ENCODE peak calls at places on chromosomes 13 and 19, in eight cellular contexts. One of them, this sample, is unnamed.
A peak's percentile ranks its signal among the peaks of the same experiment; 100 is the strongest.

GRCh38 chr19:40745402-40745780 is 4.9 kb downstream of the ACTMAP start:
- DNase-seq in T1000: no peak
- DNase-seq in right cardiac atrium: no peak
- DNase-seq in activated CD8-positive, alpha-beta memory T cell treated with anti-CD3 and anti-CD28 coated beads for 4 hours: no peak
- DNase-seq in activated naive CD8-positive, alpha-beta T cell treated with anti-CD3 and anti-CD28 coated beads, Interleukin-2, amount 50 U/mL, for 24 hours: no peak
- DNase-seq in foreskin keratinocyte: no peak
- DNase-seq in hippocampal formation: no peak
- DNase-seq in stomach: no peak
- DNase-seq in this sample: no peak

GRCh38 chr19:10891360-10892108 is 20.2 kb downstream of the CARM1 start:
- DNase-seq in T1000: no peak
- DNase-seq in right cardiac atrium: peak; percentile 84
- DNase-seq in activated CD8-positive, alpha-beta memory T cell treated with anti-CD3 and anti-CD28 coated beads for 4 hours: no peak
- DNase-seq in activated naive CD8-positive, alpha-beta T cell treated with anti-CD3 and anti-CD28 coated beads, Interleukin-2, amount 50 U/mL, for 24 hours: no peak
- DNase-seq in foreskin keratinocyte: peak; percentile 90
- DNase-seq in hippocampal formation: no peak
- DNase-seq in stomach: peak; percentile 29
- DNase-seq in this sample: no peak

GRCh38 chr19:10603084-10603872 is 16.2 kb upstream of the AP1M2 start:
- DNase-seq in T1000: no peak
- DNase-seq in right cardiac atrium: peak; percentile 78
- DNase-seq in activated CD8-positive, alpha-beta memory T cell treated with anti-CD3 and anti-CD28 coated beads for 4 hours: peak; percentile 61
- DNase-seq in activated naive CD8-positive, alpha-beta T cell treated with anti-CD3 and anti-CD28 coated beads, Interleukin-2, amount 50 U/mL, for 24 hours: peak; percentile 81
- DNase-seq in foreskin keratinocyte: no peak
- DNase-seq in hippocampal formation: no peak
- DNase-seq in stomach: peak; percentile 57
- DNase-seq in this sample: peak; percentile 69

GRCh38 chr13:39672378-39673132 is 17.1 kb downstream of the COG6 start:
- DNase-seq in T1000: no peak
- DNase-seq in right cardiac atrium: no peak
- DNase-seq in activated CD8-positive, alpha-beta memory T cell treated with anti-CD3 and anti-CD28 coated beads for 4 hours: no peak
- DNase-seq in activated naive CD8-positive, alpha-beta T cell treated with anti-CD3 and anti-CD28 coated beads, Interleukin-2, amount 50 U/mL, for 24 hours: no peak
- DNase-seq in foreskin keratinocyte: no peak
- DNase-seq in hippocampal formation: no peak
- DNase-seq in stomach: no peak
- DNase-seq in this sample: no peak

GRCh38 chr19:32373614-32374295 is 28.3 kb downstream of the ZNF507 start:
- DNase-seq in T1000: peak; percentile 76
- DNase-seq in right cardiac atrium: no peak
- DNase-seq in activated CD8-positive, alpha-beta memory T cell treated with anti-CD3 and anti-CD28 coated beads for 4 hours: no peak
- DNase-seq in activated naive CD8-positive, alpha-beta T cell treated with anti-CD3 and anti-CD28 coated beads, Interleukin-2, amount 50 U/mL, for 24 hours: no peak
- DNase-seq in foreskin keratinocyte: peak; percentile 98
- DNase-seq in hippocampal formation: no peak
- DNase-seq in stomach: peak; percentile 27
- DNase-seq in this sample: no peak

GRCh38 chr13:33676700-33677048 is 141.3 kb upstream of the RFC3 start:
- DNase-seq in T1000: no peak
- DNase-seq in right cardiac atrium: peak; percentile 59
- DNase-seq in activated CD8-positive, alpha-beta memory T cell treated with anti-CD3 and anti-CD28 coated beads for 4 hours: no peak
- DNase-seq in activated naive CD8-positive, alpha-beta T cell treated with anti-CD3 and anti-CD28 coated beads, Interleukin-2, amount 50 U/mL, for 24 hours: no peak
- DNase-seq in foreskin keratinocyte: peak; percentile 45
- DNase-seq in hippocampal formation: peak; percentile 7
- DNase-seq in stomach: peak; percentile 64
- DNase-seq in this sample: peak; percentile 68

GRCh38 chr13:112696001-112696868 is 6.4 kb downstream of the ATP11A start:
- DNase-seq in T1000: no peak
- DNase-seq in right cardiac atrium: no peak
- DNase-seq in activated CD8-positive, alpha-beta memory T cell treated with anti-CD3 and anti-CD28 coated beads for 4 hours: no peak
- DNase-seq in activated naive CD8-positive, alpha-beta T cell treated with anti-CD3 and anti-CD28 coated beads, Interleukin-2, amount 50 U/mL, for 24 hours: no peak
- DNase-seq in foreskin keratinocyte: no peak
- DNase-seq in hippocampal formation: no peak
- DNase-seq in stomach: peak; percentile 20
- DNase-seq in this sample: no peak

GRCh38 chr13:79628463-79628862 is 147.5 kb downstream of the NDFIP2 start:
- DNase-seq in T1000: no peak
- DNase-seq in right cardiac atrium: no peak
- DNase-seq in activated CD8-positive, alpha-beta memory T cell treated with anti-CD3 and anti-CD28 coated beads for 4 hours: no peak
- DNase-seq in activated naive CD8-positive, alpha-beta T cell treated with anti-CD3 and anti-CD28 coated beads, Interleukin-2, amount 50 U/mL, for 24 hours: no peak
- DNase-seq in foreskin keratinocyte: no peak
- DNase-seq in hippocampal formation: no peak
- DNase-seq in stomach: no peak
- DNase-seq in this sample: no peak

GRCh38 chr19:6838062-6838655 is 49.2 kb upstream of the ADGRE1 start:
- DNase-seq in T1000: no peak
- DNase-seq in right cardiac atrium: no peak
- DNase-seq in activated CD8-positive, alpha-beta memory T cell treated with anti-CD3 and anti-CD28 coated beads for 4 hours: no peak
- DNase-seq in activated naive CD8-positive, alpha-beta T cell treated with anti-CD3 and anti-CD28 coated beads, Interleukin-2, amount 50 U/mL, for 24 hours: no peak
- DNase-seq in foreskin keratinocyte: no peak
- DNase-seq in hippocampal formation: no peak
- DNase-seq in stomach: no peak
- DNase-seq in this sample: no peak

GRCh38 chr19:39413269-39413902 is 917 bp downstream of the PLEKHG2 start:
- DNase-seq in T1000: peak; percentile 46
- DNase-seq in right cardiac atrium: peak; percentile 94
- DNase-seq in activated CD8-positive, alpha-beta memory T cell treated with anti-CD3 and anti-CD28 coated beads for 4 hours: no peak
- DNase-seq in activated naive CD8-positive, alpha-beta T cell treated with anti-CD3 and anti-CD28 coated beads, Interleukin-2, amount 50 U/mL, for 24 hours: no peak
- DNase-seq in foreskin keratinocyte: no peak
- DNase-seq in hippocampal formation: no peak
- DNase-seq in stomach: no peak
- DNase-seq in this sample: peak; percentile 78

GRCh38 chr13:77872995-77873394 is 45.6 kb downstream of the EDNRB start:
- DNase-seq in T1000: no peak
- DNase-seq in right cardiac atrium: no peak
- DNase-seq in activated CD8-positive, alpha-beta memory T cell treated with anti-CD3 and anti-CD28 coated beads for 4 hours: no peak
- DNase-seq in activated naive CD8-positive, alpha-beta T cell treated with anti-CD3 and anti-CD28 coated beads, Interleukin-2, amount 50 U/mL, for 24 hours: no peak
- DNase-seq in foreskin keratinocyte: no peak
- DNase-seq in hippocampal formation: no peak
- DNase-seq in stomach: no peak
- DNase-seq in this sample: no peak

GRCh38 chr19:38661996-38662395 is 14.5 kb downstream of the ACTN4 start:
- DNase-seq in T1000: no peak
- DNase-seq in right cardiac atrium: no peak
- DNase-seq in activated CD8-positive, alpha-beta memory T cell treated with anti-CD3 and anti-CD28 coated beads for 4 hours: no peak
- DNase-seq in activated naive CD8-positive, alpha-beta T cell treated with anti-CD3 and anti-CD28 coated beads, Interleukin-2, amount 50 U/mL, for 24 hours: no peak
- DNase-seq in foreskin keratinocyte: peak; percentile 92
- DNase-seq in hippocampal formation: no peak
- DNase-seq in stomach: peak; percentile 69
- DNase-seq in this sample: no peak

GRCh38 chr13:22270881-22271280 is 600.0 kb downstream of the FGF9 start:
- DNase-seq in T1000: no peak
- DNase-seq in right cardiac atrium: no peak
- DNase-seq in activated CD8-positive, alpha-beta memory T cell treated with anti-CD3 and anti-CD28 coated beads for 4 hours: no peak
- DNase-seq in activated naive CD8-positive, alpha-beta T cell treated with anti-CD3 and anti-CD28 coated beads, Interleukin-2, amount 50 U/mL, for 24 hours: no peak
- DNase-seq in foreskin keratinocyte: no peak
- DNase-seq in hippocampal formation: no peak
- DNase-seq in stomach: no peak
- DNase-seq in this sample: no peak

GRCh38 chr19:5627395-5627904 is 4.6 kb downstream of the SAFB start:
- DNase-seq in T1000: no peak
- DNase-seq in right cardiac atrium: peak; percentile 73
- DNase-seq in activated CD8-positive, alpha-beta memory T cell treated with anti-CD3 and anti-CD28 coated beads for 4 hours: no peak
- DNase-seq in activated naive CD8-positive, alpha-beta T cell treated with anti-CD3 and anti-CD28 coated beads, Interleukin-2, amount 50 U/mL, for 24 hours: peak; percentile 57
- DNase-seq in foreskin keratinocyte: no peak
- DNase-seq in hippocampal formation: peak; percentile 27
- DNase-seq in stomach: peak; percentile 39
- DNase-seq in this sample: peak; percentile 50

GRCh38 chr19:18304194-18304495 is 18.7 kb downstream of the LSM4 start:
- DNase-seq in T1000: no peak
- DNase-seq in right cardiac atrium: peak; percentile 78
- DNase-seq in activated CD8-positive, alpha-beta memory T cell treated with anti-CD3 and anti-CD28 coated beads for 4 hours: no peak
- DNase-seq in activated naive CD8-positive, alpha-beta T cell treated with anti-CD3 and anti-CD28 coated beads, Interleukin-2, amount 50 U/mL, for 24 hours: peak; percentile 55
- DNase-seq in foreskin keratinocyte: no peak
- DNase-seq in hippocampal formation: no peak
- DNase-seq in stomach: no peak
- DNase-seq in this sample: peak; percentile 49

GRCh38 chr13:37657134-37657533 is 58.6 kb upstream of the POSTN start:
- DNase-seq in T1000: no peak
- DNase-seq in right cardiac atrium: no peak
- DNase-seq in activated CD8-positive, alpha-beta memory T cell treated with anti-CD3 and anti-CD28 coated beads for 4 hours: no peak
- DNase-seq in activated naive CD8-positive, alpha-beta T cell treated with anti-CD3 and anti-CD28 coated beads, Interleukin-2, amount 50 U/mL, for 24 hours: no peak
- DNase-seq in foreskin keratinocyte: peak; percentile 90
- DNase-seq in hippocampal formation: no peak
- DNase-seq in stomach: no peak
- DNase-seq in this sample: no peak

GRCh38 chr13:19283836-19284235 is 102.2 kb upstream of the TUBA3C start:
- DNase-seq in T1000: no peak
- DNase-seq in right cardiac atrium: no peak
- DNase-seq in activated CD8-positive, alpha-beta memory T cell treated with anti-CD3 and anti-CD28 coated beads for 4 hours: no peak
- DNase-seq in activated naive CD8-positive, alpha-beta T cell treated with anti-CD3 and anti-CD28 coated beads, Interleukin-2, amount 50 U/mL, for 24 hours: no peak
- DNase-seq in foreskin keratinocyte: no peak
- DNase-seq in hippocampal formation: no peak
- DNase-seq in stomach: no peak
- DNase-seq in this sample: no peak

GRCh38 chr13:20168396-20168795 is 7.5 kb upstream of the GJA3 start:
- DNase-seq in T1000: no peak
- DNase-seq in right cardiac atrium: no peak
- DNase-seq in activated CD8-positive, alpha-beta memory T cell treated with anti-CD3 and anti-CD28 coated beads for 4 hours: no peak
- DNase-seq in activated naive CD8-positive, alpha-beta T cell treated with anti-CD3 and anti-CD28 coated beads, Interleukin-2, amount 50 U/mL, for 24 hours: no peak
- DNase-seq in foreskin keratinocyte: no peak
- DNase-seq in hippocampal formation: no peak
- DNase-seq in stomach: no peak
- DNase-seq in this sample: no peak

GRCh38 chr19:56080669-56081401 is 40.3 kb downstream of the ZNF787 start:
- DNase-seq in T1000: no peak
- DNase-seq in right cardiac atrium: peak; percentile 91
- DNase-seq in activated CD8-positive, alpha-beta memory T cell treated with anti-CD3 and anti-CD28 coated beads for 4 hours: peak; percentile 33
- DNase-seq in activated naive CD8-positive, alpha-beta T cell treated with anti-CD3 and anti-CD28 coated beads, Interleukin-2, amount 50 U/mL, for 24 hours: peak; percentile 82
- DNase-seq in foreskin keratinocyte: peak; percentile 39
- DNase-seq in hippocampal formation: peak; percentile 36
- DNase-seq in stomach: peak; percentile 86
- DNase-seq in this sample: peak; percentile 85

GRCh38 chr19:53977429-53977990 is 13.9 kb upstream of the CACNG6 start:
- DNase-seq in T1000: no peak
- DNase-seq in right cardiac atrium: peak; percentile 78
- DNase-seq in activated CD8-positive, alpha-beta memory T cell treated with anti-CD3 and anti-CD28 coated beads for 4 hours: peak; percentile 12
- DNase-seq in activated naive CD8-positive, alpha-beta T cell treated with anti-CD3 and anti-CD28 coated beads, Interleukin-2, amount 50 U/mL, for 24 hours: peak; percentile 61
- DNase-seq in foreskin keratinocyte: peak; percentile 55
- DNase-seq in hippocampal formation: peak; percentile 73
- DNase-seq in stomach: peak; percentile 69
- DNase-seq in this sample: peak; percentile 88

GRCh38 chr13:24187185-24187584 is 26.7 kb downstream of the SPATA13 start:
- DNase-seq in T1000: no peak
- DNase-seq in right cardiac atrium: no peak
- DNase-seq in activated CD8-positive, alpha-beta memory T cell treated with anti-CD3 and anti-CD28 coated beads for 4 hours: no peak
- DNase-seq in activated naive CD8-positive, alpha-beta T cell treated with anti-CD3 and anti-CD28 coated beads, Interleukin-2, amount 50 U/mL, for 24 hours: no peak
- DNase-seq in foreskin keratinocyte: peak; percentile 3
- DNase-seq in hippocampal formation: no peak
- DNase-seq in stomach: no peak
- DNase-seq in this sample: no peak

GRCh38 chr19:1534972-1535371 is 11.1 kb downstream of the PLK5 start:
- DNase-seq in T1000: no peak
- DNase-seq in right cardiac atrium: peak; percentile 42
- DNase-seq in activated CD8-positive, alpha-beta memory T cell treated with anti-CD3 and anti-CD28 coated beads for 4 hours: no peak
- DNase-seq in activated naive CD8-positive, alpha-beta T cell treated with anti-CD3 and anti-CD28 coated beads, Interleukin-2, amount 50 U/mL, for 24 hours: no peak
- DNase-seq in foreskin keratinocyte: no peak
- DNase-seq in hippocampal formation: no peak
- DNase-seq in stomach: no peak
- DNase-seq in this sample: no peak

GRCh38 chr19:6103217-6103644 is 7.1 kb downstream of the RFX2 start:
- DNase-seq in T1000: peak; percentile 48
- DNase-seq in right cardiac atrium: peak; percentile 89
- DNase-seq in activated CD8-positive, alpha-beta memory T cell treated with anti-CD3 and anti-CD28 coated beads for 4 hours: no peak
- DNase-seq in activated naive CD8-positive, alpha-beta T cell treated with anti-CD3 and anti-CD28 coated beads, Interleukin-2, amount 50 U/mL, for 24 hours: no peak
- DNase-seq in foreskin keratinocyte: peak; percentile 99
- DNase-seq in hippocampal formation: no peak
- DNase-seq in stomach: peak; percentile 85
- DNase-seq in this sample: peak; percentile 81

GRCh38 chr19:41307954-41308449 is 2.0 kb upstream of the CCDC97 start:
- DNase-seq in T1000: no peak
- DNase-seq in right cardiac atrium: no peak
- DNase-seq in activated CD8-positive, alpha-beta memory T cell treated with anti-CD3 and anti-CD28 coated beads for 4 hours: no peak
- DNase-seq in activated naive CD8-positive, alpha-beta T cell treated with anti-CD3 and anti-CD28 coated beads, Interleukin-2, amount 50 U/mL, for 24 hours: no peak
- DNase-seq in foreskin keratinocyte: no peak
- DNase-seq in hippocampal formation: no peak
- DNase-seq in stomach: no peak
- DNase-seq in this sample: no peak

GRCh38 chr13:43865892-43866291 is 13.6 kb downstream of the CCDC122 start:
- DNase-seq in T1000: no peak
- DNase-seq in right cardiac atrium: no peak
- DNase-seq in activated CD8-positive, alpha-beta memory T cell treated with anti-CD3 and anti-CD28 coated beads for 4 hours: no peak
- DNase-seq in activated naive CD8-positive, alpha-beta T cell treated with anti-CD3 and anti-CD28 coated beads, Interleukin-2, amount 50 U/mL, for 24 hours: no peak
- DNase-seq in foreskin keratinocyte: peak; percentile 84
- DNase-seq in hippocampal formation: no peak
- DNase-seq in stomach: no peak
- DNase-seq in this sample: no peak

GRCh38 chr19:51389143-51389542 is 1.2 kb downstream of the C19orf84 start:
- DNase-seq in T1000: no peak
- DNase-seq in right cardiac atrium: no peak
- DNase-seq in activated CD8-positive, alpha-beta memory T cell treated with anti-CD3 and anti-CD28 coated beads for 4 hours: no peak
- DNase-seq in activated naive CD8-positive, alpha-beta T cell treated with anti-CD3 and anti-CD28 coated beads, Interleukin-2, amount 50 U/mL, for 24 hours: no peak
- DNase-seq in foreskin keratinocyte: no peak
- DNase-seq in hippocampal formation: no peak
- DNase-seq in stomach: no peak
- DNase-seq in this sample: no peak

GRCh38 chr13:44989941-44990340 is 603 bp downstream of the GPALPP1 start:
- DNase-seq in T1000: no peak
- DNase-seq in right cardiac atrium: no peak
- DNase-seq in activated CD8-positive, alpha-beta memory T cell treated with anti-CD3 and anti-CD28 coated beads for 4 hours: no peak
- DNase-seq in activated naive CD8-positive, alpha-beta T cell treated with anti-CD3 and anti-CD28 coated beads, Interleukin-2, amount 50 U/mL, for 24 hours: no peak
- DNase-seq in foreskin keratinocyte: peak; percentile 9
- DNase-seq in hippocampal formation: no peak
- DNase-seq in stomach: no peak
- DNase-seq in this sample: no peak

GRCh38 chr19:42286349-42287016 is 15.4 kb upstream of the PRR19 start:
- DNase-seq in T1000: no peak
- DNase-seq in right cardiac atrium: peak; percentile 86
- DNase-seq in activated CD8-positive, alpha-beta memory T cell treated with anti-CD3 and anti-CD28 coated beads for 4 hours: no peak
- DNase-seq in activated naive CD8-positive, alpha-beta T cell treated with anti-CD3 and anti-CD28 coated beads, Interleukin-2, amount 50 U/mL, for 24 hours: no peak
- DNase-seq in foreskin keratinocyte: no peak
- DNase-seq in hippocampal formation: no peak
- DNase-seq in stomach: peak; percentile 70
- DNase-seq in this sample: peak; percentile 66

GRCh38 chr19:46495789-46496099 is at the start of gene PNMA8B:
- DNase-seq in T1000: no peak
- DNase-seq in right cardiac atrium: peak; percentile 92
- DNase-seq in activated CD8-positive, alpha-beta memory T cell treated with anti-CD3 and anti-CD28 coated beads for 4 hours: no peak
- DNase-seq in activated naive CD8-positive, alpha-beta T cell treated with anti-CD3 and anti-CD28 coated beads, Interleukin-2, amount 50 U/mL, for 24 hours: no peak
- DNase-seq in foreskin keratinocyte: peak; percentile 71
- DNase-seq in hippocampal formation: peak; percentile 71
- DNase-seq in stomach: no peak
- DNase-seq in this sample: peak; percentile 74

GRCh38 chr13:95335667-95336066 is 34.4 kb upstream of the ABCC4 start:
- DNase-seq in T1000: no peak
- DNase-seq in right cardiac atrium: no peak
- DNase-seq in activated CD8-positive, alpha-beta memory T cell treated with anti-CD3 and anti-CD28 coated beads for 4 hours: no peak
- DNase-seq in activated naive CD8-positive, alpha-beta T cell treated with anti-CD3 and anti-CD28 coated beads, Interleukin-2, amount 50 U/mL, for 24 hours: no peak
- DNase-seq in foreskin keratinocyte: peak; percentile 50
- DNase-seq in hippocampal formation: no peak
- DNase-seq in stomach: no peak
- DNase-seq in this sample: no peak

This sample was measured in left cardiac atrium.